ENCODE peak calls at places on chromosomes 3 and 15, in nine cellular contexts. C is DND-41, U is cardiac muscle cell, Z is IMR-90, H is stomach, R is PC-3, T is hepatocyte, D is adipocyte, A is uterus. X is an unnamed sample.
A peak's percentile ranks its signal among the peaks of the same experiment; 100 is the strongest.

GRCh38 chr3:190205739-190206138 is 85.0 kb upstream of the P3H2 start:
- DNase-seq in R (peak; percentile 53), A (no peak), T (no peak), D (peak; percentile 58), C (no peak), H (no peak), U (peak; percentile 31), Z (peak; percentile 92), X (no peak)

GRCh38 chr3:184176377-184177330 is 2.0 kb downstream of the AP2M1 start:
- DNase-seq in T (peak; percentile 92), C (peak; percentile 24), U (peak; percentile 96), H (peak; percentile 45), A (peak; percentile 71), D (peak; percentile 95), R (peak; percentile 81), Z (peak; percentile 96), X (no peak)

GRCh38 chr3:156036258-156037053 is 83.9 kb upstream of the KCNAB1 start:
- DNase-seq in T (no peak), D (no peak), A (no peak), C (no peak), H (no peak), U (no peak), Z (no peak), R (no peak), X (no peak)

GRCh38 chr3:197430502-197430901 is 125.3 kb downstream of the BDH1 start:
- DNase-seq in R (no peak), U (peak; percentile 25), D (peak; percentile 28), Z (no peak), A (no peak), T (no peak), H (no peak), C (no peak), X (no peak)

GRCh38 chr3:129820587-129820986 is 72.9 kb downstream of the TMCC1 start:
- DNase-seq in A (no peak), H (no peak), U (no peak), Z (no peak), T (no peak), C (no peak), R (no peak), D (no peak), X (no peak)

GRCh38 chr3:45978348-45978747 is 17.3 kb downstream of the FYCO1 start:
- DNase-seq in H (peak; percentile 96), D (no peak), R (peak; percentile 77), A (peak; percentile 63), C (peak; percentile 95), Z (no peak), T (peak; percentile 35), U (no peak), X (peak; percentile 79)

GRCh38 chr3:15768421-15769255 is 29.1 kb downstream of the ANKRD28 start:
- DNase-seq in A (no peak), Z (peak; percentile 97), C (no peak), T (peak; percentile 71), U (peak; percentile 96), D (peak; percentile 94), R (peak; percentile 95), H (no peak), X (no peak)

GRCh38 chr3:69342074-69342473 is 43.8 kb downstream of the FRMD4B start:
- DNase-seq in A (no peak), Z (no peak), H (no peak), T (no peak), U (no peak), C (no peak), D (no peak), R (no peak), X (no peak)

GRCh38 chr3:146160233-146160963 is 586 bp downstream of the PLOD2 start:
- DNase-seq in Z (peak; percentile 79), U (peak; percentile 88), R (peak; percentile 88), D (peak; percentile 90), T (peak; percentile 85), A (peak; percentile 81), C (no peak), H (peak; percentile 66), X (no peak)

GRCh38 chr3:172676208-172676920 is 34.5 kb downstream of the NCEH1 start:
- DNase-seq in A (no peak), Z (no peak), T (no peak), D (no peak), H (no peak), U (no peak), C (no peak), R (no peak), X (no peak)

GRCh38 chr15:59553879-59554735 is 57.5 kb upstream of the GCNT3 start:
- DNase-seq in H (no peak), C (no peak), A (no peak), D (peak; percentile 64), Z (no peak), U (peak; percentile 88), R (peak; percentile 77), T (peak; percentile 54), X (no peak)

GRCh38 chr15:74179101-74179841 is 5.8 kb downstream of the ISLR start:
- DNase-seq in C (no peak), H (no peak), Z (peak; percentile 86), T (peak; percentile 54), U (peak; percentile 98), R (peak; percentile 91), A (peak; percentile 94), D (peak; percentile 95), X (peak; percentile 52)

GRCh38 chr15:85485956-85486567 is 105.7 kb downstream of the AKAP13 start:
- DNase-seq in T (peak; percentile 86), D (peak; percentile 90), H (peak; percentile 53), R (peak; percentile 90), Z (peak; percentile 81), C (peak; percentile 62), U (peak; percentile 81), A (peak; percentile 72), X (no peak)

GRCh38 chr3:188673509-188674239 is 498.1 kb upstream of the TPRG1 start:
- DNase-seq in Z (peak; percentile 72), T (peak; percentile 27), U (peak; percentile 92), D (peak; percentile 93), R (peak; percentile 47), C (no peak), A (no peak), H (no peak), X (no peak)

GRCh38 chr3:194189243-194189791 is 53.4 kb downstream of the HES1 start:
- DNase-seq in A (no peak), C (no peak), D (peak; percentile 10), U (peak; percentile 44), T (peak; percentile 31), R (no peak), H (no peak), Z (no peak), X (no peak)
- H3K4me1 ChIP-seq in A (no peaks in the 10 kb centered on the region), C (peaks cover 47% of the 10 kb centered on the region), D (peaks cover 7% of the 10 kb centered on the region), U (peaks cover 7% of the 10 kb centered on the region), T (peaks cover 17% of the 10 kb centered on the region), R (peaks cover 2% of the 10 kb centered on the region), H (peaks cover 5% of the 10 kb centered on the region), Z (no peaks in the 10 kb centered on the region), X (no peaks in the 10 kb centered on the region)

DNA sequence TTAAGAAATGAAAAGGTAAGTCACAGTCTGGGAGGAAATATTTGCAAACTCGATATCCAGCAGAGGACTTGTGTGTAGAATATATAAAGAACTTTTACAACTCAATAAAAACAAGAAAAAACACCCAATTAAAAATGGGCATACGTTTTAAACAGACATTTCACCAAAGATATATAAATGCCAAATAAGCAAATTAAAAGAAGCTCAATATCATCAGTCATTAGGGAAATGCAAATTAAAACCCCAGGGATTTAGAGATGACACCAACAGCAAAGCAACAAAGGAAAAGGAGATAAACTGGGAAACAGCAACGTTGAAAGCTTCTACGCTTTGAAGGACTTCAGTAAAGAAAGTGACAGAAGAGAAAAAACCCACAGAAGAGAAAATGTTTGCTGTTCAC is 132.3 kb downstream of the NUP210 start:
- DNase-seq in U (no peak), D (no peak), A (no peak), R (no peak), Z (no peak), T (no peak), C (no peak), H (no peak), X (no peak)
- H3K4me1 ChIP-seq in U (no peaks in the 10 kb centered on the region), D (no peaks in the 10 kb centered on the region), A (no peaks in the 10 kb centered on the region), R (no peaks in the 10 kb centered on the region), Z (no peaks in the 10 kb centered on the region), T (no peaks in the 10 kb centered on the region), C (peaks cover 3% of the 10 kb centered on the region), H (no peaks in the 10 kb centered on the region), X (no peaks in the 10 kb centered on the region)

GRCh38 chr15:28921336-28921735 is 35.6 kb downstream of the APBA2 start:
- DNase-seq in Z (no peak), A (no peak), D (no peak), T (no peak), H (no peak), R (no peak), U (no peak), C (no peak), X (no peak)
- H3K4me1 ChIP-seq in Z (no peaks in the 10 kb centered on the region), A (no peaks in the 10 kb centered on the region), D (no peaks in the 10 kb centered on the region), T (no peaks in the 10 kb centered on the region), H (no peaks in the 10 kb centered on the region), R (peaks cover 7% of the 10 kb centered on the region), U (no peaks in the 10 kb centered on the region), C (no peaks in the 10 kb centered on the region), X (no peaks in the 10 kb centered on the region)

GRCh38 chr3:159852256-159852655 is 136.4 kb upstream of the IL12A start:
- DNase-seq in U (no peak), R (no peak), C (no peak), A (no peak), Z (no peak), T (no peak), D (peak; percentile 15), H (no peak), X (no peak)
- H3K4me1 ChIP-seq in U (peaks cover 50% of the 10 kb centered on the region), R (peaks cover 36% of the 10 kb centered on the region), C (no peaks in the 10 kb centered on the region), A (no peaks in the 10 kb centered on the region), Z (peaks cover 18% of the 10 kb centered on the region), T (peaks cover 46% of the 10 kb centered on the region), D (peaks cover 40% of the 10 kb centered on the region), H (peaks cover 10% of the 10 kb centered on the region), X (no peaks in the 10 kb centered on the region)

GRCh38 chr15:68057089-68057488 is 3.0 kb downstream of the PIAS1 start:
- DNase-seq in Z (no peak), H (no peak), D (peak; percentile 46), U (no peak), R (no peak), A (no peak), C (no peak), T (no peak), X (no peak)
- H3K4me1 ChIP-seq in Z (no peaks in the 10 kb centered on the region), H (peaks cover 17% of the 10 kb centered on the region), D (peaks cover 34% of the 10 kb centered on the region), U (peaks cover 27% of the 10 kb centered on the region), R (peaks cover 24% of the 10 kb centered on the region), A (no peaks in the 10 kb centered on the region), C (peaks cover 32% of the 10 kb centered on the region), T (peaks cover 8% of the 10 kb centered on the region), X (no peaks in the 10 kb centered on the region)

GRCh38 chr3:50246517-50246954 is 10.5 kb downstream of the GNAI2 start:
- DNase-seq in A (peak; percentile 72), Z (peak; percentile 92), H (no peak), T (peak; percentile 83), U (peak; percentile 92), R (peak; percentile 84), D (peak; percentile 86), C (peak; percentile 85), X (no peak)

GRCh38 chr3:50251220-50251619 is 15.2 kb downstream of the GNAI2 start:
- DNase-seq in H (peak; percentile 67), A (no peak), D (no peak), T (no peak), C (no peak), R (peak; percentile 96), U (peak; percentile 73), Z (peak; percentile 94), X (peak; percentile 68)

GRCh38 chr3:50248387-50248786 is 12.4 kb downstream of the GNAI2 start:
- DNase-seq in T (no peak), R (peak; percentile 81), Z (no peak), H (peak; percentile 62), C (no peak), D (peak; percentile 61), U (no peak), A (no peak), X (no peak)

GRCh38 chr3:50249459-50249858 is 13.5 kb downstream of the GNAI2 start:
- DNase-seq in R (no peak), H (no peak), T (no peak), D (no peak), C (no peak), Z (no peak), U (no peak), A (no peak), X (no peak)

GRCh38 chr3:50250514-50250913 is 14.5 kb downstream of the GNAI2 start:
- DNase-seq in D (no peak), R (no peak), A (no peak), U (no peak), H (no peak), C (no peak), T (no peak), Z (no peak), X (no peak)
- H3K4me1 ChIP-seq in D (peaks cover 57% of the 10 kb centered on the region), R (peaks cover 57% of the 10 kb centered on the region), A (peaks cover 24% of the 10 kb centered on the region), U (peaks cover 10% of the 10 kb centered on the region), H (peaks cover 54% of the 10 kb centered on the region), C (peaks cover 22% of the 10 kb centered on the region), T (peaks cover 22% of the 10 kb centered on the region), Z (peaks cover 51% of the 10 kb centered on the region), X (peaks cover 3% of the 10 kb centered on the region)

X was measured in Peyer's patch.